ENCODE peak calls at places on chromosomes 5 and 9, in six cellular contexts. One of them, this sample, is unnamed.

GRCh38 chr5:146825033-146825432 is 53.5 kb downstream of the PPP2R2B start:
- DNase-seq in heart left ventricle: no peak
- DNase-seq in T-helper 22 cell: no peak
- DNase-seq in G401: no peak
- DNase-seq in HCT116: no peak
- DNase-seq in B cell: no peak
- DNase-seq in this sample: no peak

GRCh38 chr5:159324986-159325385 is 5.3 kb downstream of the IL12B start:
- DNase-seq in G401: no peak
- DNase-seq in B cell: no peak
- DNase-seq in T-helper 22 cell: no peak
- DNase-seq in heart left ventricle: no peak
- DNase-seq in HCT116: no peak
- DNase-seq in this sample: no peak

GRCh38 chr9:98806394-98807069 is 938 bp upstream of the GALNT12 start:
- DNase-seq in HCT116: no peak
- DNase-seq in G401: peak; percentile 85
- DNase-seq in T-helper 22 cell: no peak
- DNase-seq in B cell: no peak
- DNase-seq in heart left ventricle: no peak
- DNase-seq in this sample: no peak

GRCh38 chr9:95036676-95037075 is 280.8 kb downstream of the FANCC start:
- DNase-seq in HCT116: no peak
- DNase-seq in heart left ventricle: no peak
- DNase-seq in T-helper 22 cell: no peak
- DNase-seq in B cell: no peak
- DNase-seq in G401: no peak
- DNase-seq in this sample: no peak

GRCh38 chr9:106869028-106869427 is 6.1 kb downstream of the ZNF462 start:
- DNase-seq in heart left ventricle: no peak
- DNase-seq in B cell: no peak
- DNase-seq in G401: no peak
- DNase-seq in T-helper 22 cell: no peak
- DNase-seq in HCT116: no peak
- DNase-seq in this sample: no peak

GRCh38 chr5:32312194-32312681 is 501 bp downstream of the MTMR12 start:
- DNase-seq in B cell: peak; percentile 55
- DNase-seq in T-helper 22 cell: no peak
- DNase-seq in heart left ventricle: peak; percentile 68
- DNase-seq in HCT116: no peak
- DNase-seq in G401: peak; percentile 38
- DNase-seq in this sample: peak; percentile 52

GRCh38 chr5:135149229-135149955 is 115.4 kb upstream of the PITX1 start:
- DNase-seq in HCT116: no peak
- DNase-seq in heart left ventricle: no peak
- DNase-seq in T-helper 22 cell: no peak
- DNase-seq in B cell: no peak
- DNase-seq in G401: no peak
- DNase-seq in this sample: no peak

GRCh38 chr9:18238254-18238653 is 235.7 kb upstream of the ADAMTSL1 start:
- DNase-seq in G401: no peak
- DNase-seq in T-helper 22 cell: no peak
- DNase-seq in B cell: no peak
- DNase-seq in heart left ventricle: no peak
- DNase-seq in HCT116: no peak
- DNase-seq in this sample: no peak

GRCh38 chr5:38258319-38259061 is at the start of gene EGFLAM:
- DNase-seq in T-helper 22 cell: no peak
- DNase-seq in heart left ventricle: peak; percentile 57
- DNase-seq in B cell: no peak
- DNase-seq in HCT116: no peak
- DNase-seq in G401: no peak
- DNase-seq in this sample: no peak

GRCh38 chr9:3525088-3525835 is 539 bp downstream of the RFX3 start:
- DNase-seq in T-helper 22 cell: no peak
- DNase-seq in HCT116: no peak
- DNase-seq in heart left ventricle: no peak
- DNase-seq in B cell: no peak
- DNase-seq in G401: peak; percentile 32
- DNase-seq in this sample: peak; percentile 75

GRCh38 chr9:120914953-120915352 is 11.6 kb downstream of the TRAF1 start:
- DNase-seq in G401: no peak
- DNase-seq in heart left ventricle: no peak
- DNase-seq in T-helper 22 cell: no peak
- DNase-seq in HCT116: no peak
- DNase-seq in B cell: no peak
- DNase-seq in this sample: no peak

GRCh38 chr9:4092793-4093709 is 206.8 kb downstream of the GLIS3 start:
- DNase-seq in B cell: no peak
- DNase-seq in heart left ventricle: no peak
- DNase-seq in T-helper 22 cell: no peak
- DNase-seq in HCT116: no peak
- DNase-seq in G401: peak; percentile 39
- DNase-seq in this sample: no peak

GRCh38 chr5:138792181-138792808 is 39.1 kb downstream of the CTNNA1 start:
- DNase-seq in B cell: no peak
- DNase-seq in G401: no peak
- DNase-seq in T-helper 22 cell: no peak
- DNase-seq in heart left ventricle: no peak
- DNase-seq in HCT116: no peak
- DNase-seq in this sample: no peak

GRCh38 chr9:116546711-116547581 is 140.2 kb upstream of the TRIM32 start:
- DNase-seq in B cell: no peak
- DNase-seq in T-helper 22 cell: no peak
- DNase-seq in HCT116: no peak
- DNase-seq in heart left ventricle: no peak
- DNase-seq in G401: no peak
- DNase-seq in this sample: no peak